ENCODE peak calls at places on chromosomes 6 and 20, in ten cellular contexts. M is hippocampal formation; P is RPMI8226; N is iPS DF 6.9; Q is activated T-helper 1 cell treated with anti-CD3 and anti-CD28 coated beads, Interleukin-2, amount 50 U/mL, for 16 hours; E is NCI-H1105; Y is breast epithelium; T is stimulated activated CD8-positive, alpha-beta memory T cell treated with anti-CD3 and anti-CD28 coated beads, Interleukin-12 subunit alpha, Interleukin-12 subunit beta, amount 100 ng/mL, for 4 hours; H is Calu3; G is GM06990. C is an unnamed sample.

GRCh38 chr20:36061754-36062153 is 92.8 kb upstream of the EPB41L1 start:
- DNase-seq in M (peak; percentile 22), P (no peak), N (no peak), Q (no peak), E (no peak), Y (no peak), T (no peak), H (no peak), G (no peak), C (no peak)

GRCh38 chr6:35370124-35370741 is 27.9 kb downstream of the PPARD start:
- DNase-seq in M (peak; percentile 28), P (peak; percentile 28), N (no peak), Q (no peak), E (no peak), Y (peak; percentile 44), T (no peak), H (peak; percentile 61), G (peak; percentile 40), C (peak; percentile 91)

GRCh38 chr20:46507760-46508407 is 5.5 kb downstream of the ZNF334 start:
- DNase-seq in M (no peak), P (no peak), N (no peak), Q (no peak), E (no peak), Y (no peak), T (no peak), H (no peak), G (no peak), C (no peak)

GRCh38 chr6:165876568-165876967 is 213.5 kb upstream of the PDE10A start:
- DNase-seq in M (peak; percentile 18), P (no peak), N (no peak), Q (no peak), E (no peak), Y (no peak), T (no peak), H (no peak), G (no peak), C (no peak)

GRCh38 chr6:104699598-104700329 is 160.0 kb downstream of the HACE1 start:
- DNase-seq in M (no peak), P (no peak), N (no peak), Q (no peak), E (no peak), Y (no peak), T (no peak), H (no peak), G (no peak), C (no peak)

GRCh38 chr6:136613477-136613876 is 63.3 kb upstream of the MAP7 start:
- DNase-seq in M (no peak), P (no peak), N (no peak), Q (no peak), E (no peak), Y (no peak), T (no peak), H (peak; percentile 9), G (no peak), C (no peak)

GRCh38 chr6:2196079-2196679 is 49.2 kb downstream of the GMDS start:
- DNase-seq in M (peak; percentile 36), P (peak; percentile 79), N (no peak), Q (no peak), E (peak; percentile 59), Y (no peak), T (no peak), H (peak; percentile 30), G (no peak), C (peak; percentile 57)

GRCh38 chr6:160851031-160851430 is 140.5 kb upstream of the MAP3K4 start:
- DNase-seq in M (no peak), P (no peak), N (no peak), Q (no peak), E (no peak), Y (no peak), T (no peak), H (no peak), G (no peak), C (no peak)

GRCh38 chr20:15236812-15237211 is 899.4 kb upstream of the FLRT3 start:
- DNase-seq in M (no peak), P (peak; percentile 51), N (peak; percentile 43), Q (no peak), E (no peak), Y (no peak), T (no peak), H (peak; percentile 37), G (peak; percentile 20), C (peak; percentile 65)

GRCh38 chr6:134822920-134823430 is 126.9 kb downstream of the ALDH8A1 start:
- DNase-seq in M (peak; percentile 93), P (peak; percentile 54), N (peak; percentile 81), Q (no peak), E (peak; percentile 44), Y (no peak), T (no peak), H (peak; percentile 55), G (peak; percentile 17), C (peak; percentile 80)

GRCh38 chr6:41901882-41902519 is 6.8 kb upstream of the USP49 start:
- DNase-seq in M (no peak), P (no peak), N (no peak), Q (no peak), E (no peak), Y (no peak), T (peak; percentile 6), H (peak; percentile 24), G (no peak), C (peak; percentile 75)

GRCh38 chr6:127786109-127786508 is 114.7 kb downstream of the THEMIS start:
- DNase-seq in M (no peak), P (no peak), N (no peak), Q (no peak), E (no peak), Y (no peak), T (no peak), H (no peak), G (no peak), C (no peak)

GRCh38 chr20:11267131-11267761 is 593.4 kb upstream of the JAG1 start:
- DNase-seq in M (peak; percentile 33), P (no peak), N (no peak), Q (no peak), E (no peak), Y (no peak), T (no peak), H (peak; percentile 52), G (peak; percentile 20), C (peak; percentile 2)

GRCh38 chr6:5569491-5569890 is 308.2 kb downstream of the FARS2 start:
- DNase-seq in M (no peak), P (no peak), N (no peak), Q (no peak), E (no peak), Y (no peak), T (no peak), H (no peak), G (no peak), C (no peak)

GRCh38 chr20:17895641-17896246 is 72.8 kb downstream of the SNX5 start:
- DNase-seq in M (no peak), P (no peak), N (no peak), Q (no peak), E (no peak), Y (peak; percentile 69), T (peak; percentile 17), H (no peak), G (peak; percentile 64), C (no peak)

GRCh38 chr6:42831237-42831636 is 48.2 kb upstream of the RPL7L1 start:
- DNase-seq in M (no peak), P (no peak), N (no peak), Q (no peak), E (no peak), Y (no peak), T (no peak), H (no peak), G (no peak), C (no peak)

GRCh38 chr6:160882741-160883340 is 108.7 kb upstream of the MAP3K4 start:
- DNase-seq in M (no peak), P (no peak), N (no peak), Q (no peak), E (no peak), Y (no peak), T (no peak), H (no peak), G (no peak), C (no peak)

GRCh38 chr20:51492167-51493092 is 50.1 kb downstream of the NFATC2 start:
- DNase-seq in M (no peak), P (no peak), N (no peak), Q (no peak), E (no peak), Y (no peak), T (no peak), H (no peak), G (no peak), C (peak; percentile 97)

GRCh38 chr6:129497591-129498555 is 212.1 kb downstream of the ARHGAP18 start:
- DNase-seq in M (no peak), P (no peak), N (no peak), Q (no peak), E (no peak), Y (no peak), T (no peak), H (no peak), G (no peak), C (no peak)

GRCh38 chr6:45326698-45327417 is 1.3 kb upstream of the RUNX2 start:
- DNase-seq in M (no peak), P (no peak), N (no peak), Q (no peak), E (no peak), Y (no peak), T (no peak), H (no peak), G (no peak), C (no peak)

GRCh38 chr20:57378646-57379262 is 12.4 kb upstream of the RBM38 start:
- DNase-seq in M (no peak), P (no peak), N (no peak), Q (no peak), E (no peak), Y (no peak), T (no peak), H (no peak), G (no peak), C (no peak)

GRCh38 chr6:39821739-39822532 is 29.8 kb downstream of the DAAM2 start:
- DNase-seq in M (peak; percentile 92), P (no peak), N (no peak), Q (no peak), E (no peak), Y (no peak), T (no peak), H (no peak), G (no peak), C (no peak)